ENCODE peak calls at places on chromosomes 13 and 19, in four cellular contexts. One of them, this sample, is unnamed.

GRCh38 chr13:73657821-73658540 is 476.2 kb downstream of the KLF12 start:
- DNase-seq in EL: peak
- DNase-seq in M059J: no peak
- DNase-seq in AG09319: no peak
- DNase-seq in this sample: no peak

GRCh38 chr19:5148794-5149190 is 179.9 kb downstream of the KDM4B start:
- DNase-seq in EL: no peak
- DNase-seq in M059J: no peak
- DNase-seq in AG09319: no peak
- DNase-seq in this sample: no peak

GRCh38 chr19:32337176-32337808 is 8.1 kb upstream of the ZNF507 start:
- DNase-seq in EL: no peak
- DNase-seq in M059J: no peak
- DNase-seq in AG09319: no peak
- DNase-seq in this sample: no peak

GRCh38 chr13:97727991-97728390 is 225.5 kb upstream of the IPO5 start:
- DNase-seq in EL: no peak
- DNase-seq in M059J: no peak
- DNase-seq in AG09319: no peak
- DNase-seq in this sample: no peak

GRCh38 chr13:51801631-51802099 is 2.3 kb downstream of the DHRS12 start:
- DNase-seq in EL: peak
- DNase-seq in M059J: peak
- DNase-seq in AG09319: no peak
- DNase-seq in this sample: no peak

GRCh38 chr19:23075031-23075733 is 41.6 kb upstream of the ZNF730 start:
- DNase-seq in EL: peak
- DNase-seq in M059J: peak
- DNase-seq in AG09319: no peak
- DNase-seq in this sample: peak

GRCh38 chr13:93547886-93548285 is 321.3 kb downstream of the GPC6 start:
- DNase-seq in EL: peak
- DNase-seq in M059J: no peak
- DNase-seq in AG09319: no peak
- DNase-seq in this sample: no peak

GRCh38 chr13:101481421-101481820 is 28.9 kb downstream of the ITGBL1 start:
- DNase-seq in EL: no peak
- DNase-seq in M059J: no peak
- DNase-seq in AG09319: no peak
- DNase-seq in this sample: no peak

GRCh38 chr19:35346193-35347052 is 1.3 kb upstream of the FFAR1 start:
- DNase-seq in EL: no peak
- DNase-seq in M059J: no peak
- DNase-seq in AG09319: no peak
- DNase-seq in this sample: no peak

GRCh38 chr13:47213057-47213456 is 316.2 kb upstream of the HTR2A start:
- DNase-seq in EL: no peak
- DNase-seq in M059J: peak
- DNase-seq in AG09319: no peak
- DNase-seq in this sample: no peak

GRCh38 chr13:21243045-21243842 is 66.8 kb downstream of the MRPL57 start:
- DNase-seq in EL: no peak
- DNase-seq in M059J: no peak
- DNase-seq in AG09319: no peak
- DNase-seq in this sample: no peak

GRCh38 chr19:40933025-40933424 is 51.0 kb upstream of the CYP2A7 start:
- DNase-seq in EL: peak
- DNase-seq in M059J: peak
- DNase-seq in AG09319: no peak
- DNase-seq in this sample: no peak

GRCh38 chr19:3765121-3765520 is 2.6 kb downstream of the MRPL54 start:
- DNase-seq in EL: no peak
- DNase-seq in M059J: no peak
- DNase-seq in AG09319: no peak
- DNase-seq in this sample: no peak

GRCh38 chr13:91598655-91599054 is 200.2 kb downstream of the GPC5 start:
- DNase-seq in EL: no peak
- DNase-seq in M059J: no peak
- DNase-seq in AG09319: no peak
- DNase-seq in this sample: no peak

This sample was measured in germinal center.